ENCODE peak calls at places on chromosome 1, in seven cellular contexts. E is lower leg skin, H is uterus, C is cardiac fibroblast, J is left ventricle myocardium inferior, X is esophagus muscularis mucosa, M is esophagus squamous epithelium. Z is an unnamed sample.

GRCh38 chr1:14958249-14959215 is 195.0 kb upstream of the TMEM51 start:
- DNase-seq in E (no peak), H (no peak), C (no peak), J (no peak), X (no peak), M (no peak), Z (no peak)

GRCh38 chr1:40107290-40107959 is 10.4 kb upstream of the PPT1 start:
- DNase-seq in E (no peak), H (no peak), C (no peak), J (no peak), X (no peak), M (no peak), Z (no peak)

GRCh38 chr1:7366286-7366954 is 404.7 kb upstream of the VAMP3 start:
- DNase-seq in E (no peak), H (no peak), C (no peak), J (peak; percentile 54), X (no peak), M (no peak), Z (no peak)

GRCh38 chr1:194930132-194930531 is 1678.1 kb downstream of the KCNT2 start:
- DNase-seq in E (no peak), H (no peak), C (no peak), J (no peak), X (no peak), M (no peak), Z (no peak)

GRCh38 chr1:106072909-106073600 is 983.4 kb upstream of the PRMT6 start:
- DNase-seq in E (no peak), H (no peak), C (no peak), J (no peak), X (no peak), M (no peak), Z (no peak)

GRCh38 chr1:12009318-12010001 is 9.8 kb upstream of the MIIP start:
- DNase-seq in E (no peak), H (no peak), C (no peak), J (no peak), X (no peak), M (no peak), Z (no peak)

GRCh38 chr1:105544475-105544874 is 1512.0 kb upstream of the PRMT6 start:
- DNase-seq in E (no peak), H (no peak), C (peak; percentile 54), J (no peak), X (no peak), M (no peak), Z (no peak)

GRCh38 chr1:156963621-156964020 is 43.2 kb downstream of the LRRC71 start:
- DNase-seq in E (no peak), H (no peak), C (no peak), J (peak; percentile 22), X (no peak), M (no peak), Z (no peak)

GRCh38 chr1:100359139-100359538 is 6.8 kb downstream of the CDC14A start:
- DNase-seq in E (no peak), H (no peak), C (no peak), J (no peak), X (no peak), M (no peak), Z (no peak)

GRCh38 chr1:10286244-10286643 is 75.9 kb downstream of the KIF1B start:
- DNase-seq in E (no peak), H (no peak), C (no peak), J (no peak), X (no peak), M (no peak), Z (no peak)

GRCh38 chr1:45375104-45376090 is 35.2 kb upstream of the MUTYH start:
- DNase-seq in E (no peak), H (no peak), C (no peak), J (no peak), X (no peak), M (no peak), Z (no peak)

GRCh38 chr1:91012196-91012595 is 9.6 kb downstream of the ZNF644 start:
- DNase-seq in E (no peak), H (no peak), C (no peak), J (no peak), X (no peak), M (no peak), Z (no peak)

GRCh38 chr1:221606216-221606615 is 135.7 kb downstream of the DUSP10 start:
- DNase-seq in E (no peak), H (no peak), C (no peak), J (no peak), X (no peak), M (no peak), Z (no peak)

GRCh38 chr1:228463559-228464455 is 23.4 kb upstream of the RNF187 start:
- DNase-seq in E (peak; percentile 86), H (no peak), C (peak; percentile 20), J (no peak), X (no peak), M (no peak), Z (no peak)

GRCh38 chr1:1780598-1781525 is 2.6 kb upstream of the NADK start:
- DNase-seq in E (peak; percentile 88), H (no peak), C (no peak), J (no peak), X (no peak), M (no peak), Z (no peak)

GRCh38 chr1:24683713-24684162 is 40.6 kb downstream of the SRRM1 start:
- DNase-seq in E (peak; percentile 10), H (peak; percentile 34), C (peak; percentile 93), J (no peak), X (no peak), M (no peak), Z (no peak)
- TF ChIP-seq CTCF in E (no peak), H (no peak), C (no peak), J (no peak), X (no peak), M (no peak), Z (no peak)

GRCh38 chr1:111198836-111199235 is 1.6 kb downstream of the DENND2D start:
- DNase-seq in E (no peak), H (no peak), C (no peak), J (no peak), X (no peak), M (no peak), Z (no peak)
- H3K4me3 ChIP-seq in E (no peak overlapping the region), H (no peak overlapping the region), C (no peak overlapping the region), J (peak overlapping the region; percentile 29), X (peak overlapping the region; percentile 21), M (peak overlapping the region; percentile 35), Z (peak overlapping the region; percentile 45)

DNA sequence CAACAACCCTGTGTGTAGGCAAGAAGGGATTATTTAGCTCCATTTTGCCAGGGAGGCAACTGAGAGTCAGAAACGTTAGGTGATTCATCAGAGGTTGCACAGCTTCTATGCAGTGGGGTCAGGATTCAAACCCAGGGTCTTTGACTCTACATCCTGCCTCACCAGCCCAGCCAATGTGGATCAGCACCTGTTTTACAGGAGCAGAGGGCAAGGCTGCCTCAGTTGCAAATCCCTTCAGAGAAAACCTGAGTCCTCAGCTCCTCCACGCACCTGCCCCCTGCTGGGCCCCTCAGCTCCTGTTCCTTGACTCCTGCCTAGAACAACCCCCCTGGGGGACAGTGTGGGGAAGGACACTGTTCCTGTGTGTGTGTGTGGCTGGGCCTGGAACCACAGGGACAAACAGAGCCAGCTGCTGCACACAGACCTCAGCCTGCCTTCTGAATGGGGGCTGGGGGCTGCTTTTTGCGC is 61.6 kb downstream of the LRRN2 start:
- DNase-seq in E (no peak), H (no peak), C (no peak), J (no peak), X (no peak), M (no peak), Z (no peak)
- TF ChIP-seq CTCF in E (no peak), H (no peak), C (peak; percentile 15), J (no peak), X (no peak), M (no peak), Z (no peak)

GRCh38 chr1:8408151-8408839 is 90.4 kb downstream of the SLC45A1 start:
- DNase-seq in E (peak; percentile 92), H (peak; percentile 91), C (peak; percentile 86), J (peak; percentile 66), X (peak; percentile 95), M (no peak), Z (peak; percentile 78)

GRCh38 chr1:8410791-8411190 is 92.9 kb downstream of the SLC45A1 start:
- DNase-seq in E (no peak), H (no peak), C (peak; percentile 40), J (no peak), X (no peak), M (no peak), Z (no peak)

GRCh38 chr1:8407652-8408051 is 89.7 kb downstream of the SLC45A1 start:
- DNase-seq in E (no peak), H (no peak), C (no peak), J (no peak), X (no peak), M (no peak), Z (no peak)

GRCh38 chr1:8409666-8410065 is 91.8 kb downstream of the SLC45A1 start:
- DNase-seq in E (no peak), H (no peak), C (no peak), J (no peak), X (no peak), M (no peak), Z (no peak)

GRCh38 chr1:8409107-8409506 is 91.2 kb downstream of the SLC45A1 start:
- DNase-seq in E (no peak), H (no peak), C (peak; percentile 76), J (no peak), X (no peak), M (no peak), Z (no peak)
- H3K4me3 ChIP-seq in E (no peak overlapping the region), H (peak overlapping the region; percentile 5), C (no peak overlapping the region), J (peak overlapping the region; percentile 38), X (peak overlapping the region; percentile 3), M (no peak overlapping the region), Z (peak overlapping the region; percentile 45)

GRCh38 chr1:205983925-205984725 is 19.1 kb downstream of the RAB7B start:
- DNase-seq in E (peak; percentile 92), H (no peak), C (peak; percentile 68), J (peak; percentile 71), X (no peak), M (no peak), Z (no peak)
- TF ChIP-seq CTCF in E (no peak), H (peak; percentile 38), C (peak; percentile 96), J (peak; percentile 84), X (peak; percentile 63), M (peak; percentile 78), Z (peak; percentile 42)

Z was measured in coronary artery.